ENCODE peak calls at places on chromosomes 4 and X, in six cellular contexts. B, K, A, J, V and C are unnamed samples.

GRCh38 chr4:102247041-102247440 is 98.2 kb downstream of the SLC39A8 start:
- DNase-seq in B (no peak), J (no peak), V (no peak), A (no peak), K (no peak), C (no peak)

GRCh38 chr4:112348488-112349158 is 51.5 kb downstream of the ALPK1 start:
- DNase-seq in V (no peak), K (no peak), B (no peak), J (no peak), A (peak; percentile 23), C (peak; percentile 40)

GRCh38 chr4:6032249-6033244 is 14.3 kb upstream of the C4orf50 start:
- DNase-seq in V (no peak), J (no peak), B (no peak), A (peak; percentile 43), K (no peak), C (peak; percentile 95)

GRCh38 chrX:3550160-3550765 is 163.2 kb downstream of the PRKX start:
- DNase-seq in A (peak; percentile 18), J (no peak), B (no peak), K (no peak), V (no peak), C (no peak)

GRCh38 chrX:148193759-148194158 is 212.6 kb downstream of the FMR1NB start:
- DNase-seq in J (no peak), K (no peak), V (no peak), B (no peak), A (no peak), C (no peak)

GRCh38 chr4:144820115-144820514 is 174.2 kb downstream of the HHIP start:
- DNase-seq in B (no peak), K (no peak), A (no peak), V (no peak), J (no peak), C (no peak)

GRCh38 chr4:13240066-13240465 is 244.1 kb downstream of the RAB28 start:
- DNase-seq in K (no peak), A (no peak), J (no peak), V (no peak), B (no peak), C (no peak)

GRCh38 chr4:78369691-78370090 is 181.9 kb upstream of the ANXA3 start:
- DNase-seq in K (peak; percentile 18), A (no peak), B (no peak), V (no peak), J (no peak), C (no peak)

GRCh38 chrX:7891928-7892327 is 35.3 kb downstream of the PNPLA4 start:
- DNase-seq in J (no peak), K (no peak), B (no peak), V (no peak), A (no peak), C (no peak)

GRCh38 chrX:16488959-16489358 is 161.0 kb upstream of the S100G start:
- DNase-seq in A (no peak), J (no peak), K (no peak), V (no peak), B (no peak), C (no peak)

GRCh38 chr4:23991444-23991843 is 101.6 kb upstream of the PPARGC1A start:
- DNase-seq in J (no peak), V (no peak), A (no peak), B (no peak), K (no peak), C (no peak)

GRCh38 chrX:118216086-118216485 is 99.5 kb upstream of the KLHL13 start:
- DNase-seq in A (no peak), J (no peak), V (no peak), K (no peak), B (no peak), C (peak; percentile 33)

GRCh38 chr4:113355550-113356371 is 306.3 kb downstream of the ANK2 start:
- DNase-seq in K (no peak), A (no peak), B (peak; percentile 63), J (peak; percentile 47), V (peak; percentile 48), C (peak; percentile 62)

GRCh38 chr4:45453258-45453841 is 670.5 kb downstream of the GABRG1 start:
- DNase-seq in A (peak; percentile 43), B (no peak), K (peak; percentile 20), V (no peak), J (no peak), C (no peak)

GRCh38 chrX:87636533-87636932 is 118.9 kb downstream of the KLHL4 start:
- DNase-seq in B (no peak), V (no peak), J (no peak), A (no peak), K (no peak), C (no peak)

GRCh38 chrX:17374619-17375360 is at the start of gene NHS:
- DNase-seq in B (no peak), J (no peak), A (peak; percentile 72), K (peak; percentile 76), V (no peak), C (no peak)